ENCODE peak calls at places on chromosomes 5 and 9, in five cellular contexts. H is A549, O is GM12878, T is HepG2, C is H1. W is an unnamed sample.

GRCh38 chr9:78562021-78562420 is 265.1 kb downstream of the PSAT1 start:
- DNase-seq in H (no peak), C (peak), T (no peak), O (no peak), W (no peak)

GRCh38 chr5:84382363-84383295 is 2.1 kb downstream of the EDIL3 start:
- DNase-seq in O (no peak), H (no peak), C (peak), T (no peak), W (no peak)

GRCh38 chr9:95078934-95079333 is 238.6 kb downstream of the FANCC start:
- DNase-seq in C (no peak), T (no peak), O (no peak), H (no peak), W (no peak)

GRCh38 chr9:3455712-3456111 is 70.1 kb downstream of the RFX3 start:
- DNase-seq in H (no peak), O (no peak), T (no peak), C (no peak), W (no peak)

GRCh38 chr5:132272341-132273210 is 15.1 kb downstream of the PDLIM4 start:
- DNase-seq in C (peak), O (no peak), H (peak), T (peak), W (peak)

GRCh38 chr5:58938568-58939424 is 355.9 kb downstream of the RAB3C start:
- DNase-seq in C (no peak), T (no peak), H (no peak), O (no peak), W (no peak)

GRCh38 chr5:170751631-170752030 is 31.9 kb upstream of the GABRP start:
- DNase-seq in T (no peak), O (no peak), C (no peak), H (no peak), W (no peak)

GRCh38 chr5:98570661-98571181 is 202.7 kb upstream of the RGMB start:
- DNase-seq in T (no peak), O (no peak), C (no peak), H (no peak), W (no peak)

GRCh38 chr5:67149933-67150523 is 46.6 kb downstream of the CD180 start:
- DNase-seq in C (no peak), O (no peak), T (no peak), H (no peak), W (no peak)

GRCh38 chr5:17258429-17258828 is 41.0 kb downstream of the BASP1 start:
- DNase-seq in O (no peak), H (no peak), C (no peak), T (no peak), W (no peak)

GRCh38 chr5:17256171-17256570 is 38.7 kb downstream of the BASP1 start:
- DNase-seq in C (no peak), O (no peak), T (no peak), H (no peak), W (no peak)

GRCh38 chr5:17256839-17257238 is 39.4 kb downstream of the BASP1 start:
- DNase-seq in H (no peak), O (no peak), T (no peak), C (no peak), W (no peak)

GRCh38 chr5:17255471-17256016 is 38.1 kb downstream of the BASP1 start:
- DNase-seq in C (no peak), T (no peak), H (no peak), O (peak), W (no peak)

GRCh38 chr5:17257705-17258273 is 40.4 kb downstream of the BASP1 start:
- DNase-seq in H (no peak), O (peak), T (no peak), C (no peak), W (no peak)
- TF ChIP-seq KDM1A in H (no peak), O (no peak), T (no peak), C (no peak), W (no peak)

GRCh38 chr9:16532272-16532671 is 338.2 kb downstream of the BNC2 start:
- DNase-seq in O (no peak), C (no peak), T (no peak), H (no peak), W (no peak)

GRCh38 chr9:16535555-16535954 is 334.9 kb downstream of the BNC2 start:
- DNase-seq in T (no peak), C (no peak), H (no peak), O (no peak), W (no peak)

GRCh38 chr9:16530669-16531461 is 339.6 kb downstream of the BNC2 start:
- DNase-seq in C (no peak), H (no peak), T (no peak), O (no peak), W (no peak)

DNA sequence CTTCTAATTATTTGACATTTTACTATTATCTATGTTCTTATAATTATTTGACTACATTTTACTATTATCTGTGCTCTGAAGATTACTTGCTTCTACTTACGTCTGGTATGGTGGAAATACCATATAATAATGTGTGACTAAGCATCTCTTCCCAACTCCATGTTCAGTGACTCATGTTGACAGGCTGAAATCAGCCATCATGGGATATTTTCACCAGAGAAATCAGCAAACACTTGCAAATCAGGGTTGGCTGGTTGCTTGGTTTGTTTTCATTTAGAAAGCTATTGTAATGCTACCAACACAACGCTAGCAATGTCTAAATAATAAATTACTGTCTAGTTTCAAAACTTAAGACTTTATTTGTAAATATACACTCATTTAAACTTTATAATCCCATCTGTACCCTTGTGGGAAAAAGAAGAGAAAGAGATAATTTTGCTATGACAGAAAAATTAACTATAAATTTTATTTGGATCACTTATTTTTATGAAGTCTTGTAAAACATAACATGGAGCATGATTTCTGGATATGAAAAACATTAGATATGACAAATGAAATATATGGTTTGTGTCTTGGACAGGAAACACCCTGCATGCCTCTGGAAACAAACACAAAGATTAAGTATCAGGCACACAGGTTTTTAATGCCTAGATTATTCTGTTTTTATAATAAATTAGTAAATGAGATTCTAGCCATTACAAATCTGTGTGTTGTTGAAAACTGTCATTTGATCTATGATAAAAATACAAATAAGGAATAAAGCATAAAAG is 337.6 kb downstream of the BNC2 start:
- DNase-seq in C (no peak), O (no peak), H (peak), T (no peak), W (no peak)
- TF ChIP-seq KDM1A in C (no peak), O (no peak), H (no peak), T (no peak), W (no peak)

DNA sequence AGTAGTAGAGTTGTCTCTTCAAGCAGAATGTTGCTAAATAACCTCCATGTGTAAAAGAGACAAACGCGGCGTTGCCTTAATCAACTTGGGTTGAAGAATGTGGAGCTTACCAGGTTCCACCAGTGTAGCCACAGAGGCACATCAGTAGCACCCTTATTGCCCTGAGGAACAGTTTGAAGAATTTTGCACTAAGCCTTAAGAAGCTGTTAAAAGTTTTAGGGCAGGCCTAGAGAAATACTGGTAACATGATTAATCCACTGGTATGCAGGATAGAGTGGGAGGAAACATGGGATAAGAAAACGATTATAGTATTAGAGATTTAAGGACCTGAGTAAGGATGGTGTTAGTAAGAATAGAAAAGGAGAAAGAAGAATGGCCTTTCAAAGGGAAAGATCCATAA is 100.6 kb downstream of the ZCCHC7 start:
- DNase-seq in T (no peak), C (no peak), O (no peak), H (no peak), W (no peak)
- TF ChIP-seq KDM1A in T (no peak), C (no peak), O (no peak), H (no peak), W (no peak)

DNA sequence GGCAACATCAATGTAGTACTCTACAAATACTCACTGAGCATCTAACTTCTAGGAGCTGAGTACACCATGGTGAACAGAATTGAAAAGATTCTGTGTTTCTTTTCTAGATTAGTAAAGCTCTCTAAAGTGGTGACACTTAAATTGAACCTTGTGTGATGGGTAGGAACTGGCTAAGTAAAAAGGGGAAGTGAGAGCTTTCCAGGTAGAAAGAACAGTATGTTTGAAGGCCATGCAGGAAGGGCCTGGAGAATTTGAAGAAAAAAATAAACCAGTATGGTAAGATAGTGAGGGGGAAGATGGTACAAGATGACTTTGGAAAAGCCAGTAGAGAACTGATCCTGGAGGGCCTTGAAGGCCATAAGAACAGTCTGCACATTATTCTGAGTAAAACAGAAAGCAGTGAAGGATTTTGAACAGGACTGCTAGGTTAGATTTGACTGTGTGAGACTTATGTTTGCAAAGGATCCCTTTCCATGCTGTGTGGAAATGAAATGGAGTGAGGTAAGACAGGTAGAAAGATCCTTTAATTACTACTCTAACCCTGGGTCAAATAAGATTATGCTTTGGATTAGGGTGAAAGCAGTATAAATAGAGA is 46.7 kb upstream of the UBQLN1 start:
- DNase-seq in C (no peak), T (no peak), H (no peak), O (peak), W (no peak)
- TF ChIP-seq KDM1A in C (no peak), T (no peak), H (no peak), O (no peak), W (no peak)

GRCh38 chr5:1660511-1660910 is 136.8 kb upstream of the LPCAT1 start:
- DNase-seq in C (no peak), H (no peak), T (no peak), O (no peak), W (no peak)

GRCh38 chr5:1661311-1661710 is 137.6 kb upstream of the LPCAT1 start:
- DNase-seq in O (no peak), H (no peak), C (no peak), T (no peak), W (no peak)

GRCh38 chr5:1663186-1663585 is 136.5 kb downstream of the MRPL36 start:
- DNase-seq in O (no peak), T (no peak), C (no peak), H (no peak), W (no peak)

GRCh38 chr5:1662559-1663043 is 137.0 kb downstream of the MRPL36 start:
- DNase-seq in C (no peak), H (no peak), O (no peak), T (no peak), W (no peak)

GRCh38 chr5:1661831-1662558 is 137.6 kb downstream of the MRPL36 start:
- DNase-seq in C (no peak), T (no peak), O (no peak), H (no peak), W (no peak)
- TF ChIP-seq KDM1A in C (no peak), T (no peak), O (no peak), H (no peak), W (no peak)

DNA sequence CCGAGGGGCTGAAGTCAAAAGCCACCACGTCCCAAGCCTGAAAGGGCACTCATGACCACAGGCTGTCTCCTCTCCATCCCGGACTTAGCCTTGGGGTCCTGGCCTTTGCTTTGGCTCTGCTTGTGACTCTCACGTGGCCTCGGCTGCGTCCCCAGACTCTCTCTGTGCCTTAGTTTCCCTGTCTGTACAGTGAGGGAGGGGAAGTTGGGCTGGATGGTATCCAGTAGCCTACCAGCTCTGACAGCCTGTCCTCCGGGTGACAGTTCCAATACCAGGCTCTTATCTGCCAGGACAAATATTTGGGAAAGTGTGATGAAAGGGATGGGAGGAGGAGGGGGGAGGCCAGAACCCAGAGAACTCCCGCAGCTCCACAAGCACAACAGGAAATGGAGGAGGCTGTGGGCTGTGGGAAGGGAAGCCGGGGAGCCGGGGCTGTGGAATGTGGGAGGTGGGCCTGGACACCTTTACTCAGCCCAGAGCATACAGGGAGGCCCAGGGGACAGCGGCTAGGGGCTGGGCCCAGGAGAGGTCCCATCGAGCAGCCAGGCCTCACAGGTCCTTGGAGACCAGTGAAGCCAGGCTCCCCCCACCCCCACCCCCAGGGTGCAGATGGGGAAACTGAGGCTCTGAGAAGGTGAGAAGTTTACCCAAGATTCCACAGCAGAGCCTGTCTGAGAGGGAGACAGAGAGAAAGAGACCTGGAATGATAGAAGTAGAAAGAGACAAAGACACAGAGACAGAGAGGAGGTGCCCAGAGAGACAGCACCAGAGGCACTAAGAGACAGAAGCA is 18.3 kb downstream of the PDGFRB start:
- DNase-seq in C (no peak), H (no peak), T (peak), O (no peak), W (no peak)
- TF ChIP-seq KDM1A in C (no peak), H (no peak), T (no peak), O (no peak), W (no peak)

DNA sequence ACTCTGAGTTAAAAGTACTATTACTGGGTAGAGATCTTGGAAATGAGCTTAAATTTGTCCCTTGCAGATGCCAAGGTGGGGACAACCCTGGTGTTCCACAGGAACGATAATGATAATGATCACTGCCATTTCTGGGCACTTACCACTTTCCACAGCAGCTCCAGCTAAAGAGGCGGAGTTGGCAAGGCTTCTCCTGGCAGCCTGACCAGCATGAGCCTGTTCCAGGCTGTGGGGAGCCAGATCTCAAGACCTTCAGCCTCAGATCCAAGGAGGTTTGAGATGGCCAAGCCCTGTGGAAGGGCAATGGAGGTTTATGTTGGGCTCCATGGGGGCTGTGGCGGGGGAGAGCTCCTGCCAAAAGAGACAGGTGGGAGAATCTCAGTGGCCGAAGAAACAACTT is 244.9 kb upstream of the MVB12B start:
- DNase-seq in H (no peak), C (no peak), T (no peak), O (no peak), W (no peak)
- TF ChIP-seq KDM1A in H (no peak), C (no peak), T (no peak), O (no peak), W (no peak)

DNA sequence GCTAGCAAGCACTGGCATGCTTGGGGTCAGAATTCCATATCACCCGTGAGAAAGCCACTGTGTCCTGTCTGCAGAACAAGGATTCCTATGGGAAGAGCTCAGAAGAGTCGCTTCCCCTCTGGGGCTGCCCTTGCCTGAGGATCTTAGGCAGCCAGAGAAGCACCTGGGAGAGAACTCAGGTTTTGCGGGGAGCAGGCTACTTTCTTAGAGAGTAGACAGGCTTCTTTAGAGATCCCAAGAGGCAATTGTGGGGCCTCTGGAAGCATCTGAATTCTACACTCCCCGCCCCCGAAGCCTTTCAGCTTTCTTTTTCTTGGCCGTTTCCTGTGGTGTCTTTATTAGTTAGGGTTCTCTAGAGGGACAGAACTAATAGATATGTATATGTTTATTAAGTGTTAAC is 40.9 kb downstream of the PHF2 start:
- DNase-seq in H (no peak), O (no peak), C (peak), T (no peak), W (no peak)
- TF ChIP-seq KDM1A in H (no peak), O (no peak), C (no peak), T (no peak), W (no peak)

GRCh38 chr5:135243194-135244191 is 155.5 kb downstream of the MACROH2A1 start:
- DNase-seq in O (no peak), H (no peak), T (peak), C (peak), W (no peak)
- TF ChIP-seq KDM1A in O (no peak), H (no peak), T (no peak), C (no peak), W (no peak)